ENCODE peak calls at places on chromosome 21, in six cellular contexts. Z is iPS DF 6.9, V is neural progenitor cell, X is astrocyte of the cerebellum, S is neuronal stem cell, L is small intestine. R is an unnamed sample.

GRCh38 chr21:40567511-40567910 is 279.4 kb downstream of the DSCAM start:
- DNase-seq in X (no peak), S (no peak), Z (no peak), V (no peak), L (no peak), R (no peak)

GRCh38 chr21:18191139-18191538 is 53.5 kb upstream of the CHODL start:
- DNase-seq in Z (no peak), L (no peak), S (no peak), X (no peak), V (no peak), R (no peak)

GRCh38 chr21:15397258-15397657 is 332.5 kb upstream of the NRIP1 start:
- DNase-seq in L (no peak), Z (no peak), V (no peak), S (no peak), X (no peak), R (no peak)

GRCh38 chr21:46667191-46667734 is 31.8 kb downstream of the PRMT2 start:
- DNase-seq in Z (no peak), V (peak), S (no peak), X (no peak), L (no peak), R (no peak)

GRCh38 chr21:38897532-38898421 is 92.0 kb downstream of the ETS2 start:
- DNase-seq in S (no peak), L (no peak), V (no peak), Z (no peak), X (no peak), R (no peak)

GRCh38 chr21:45339430-45340405 is 52.0 kb upstream of the POFUT2 start:
- DNase-seq in X (no peak), S (no peak), V (no peak), Z (no peak), L (no peak), R (no peak)

GRCh38 chr21:14836950-14837349 is 227.8 kb downstream of the NRIP1 start:
- DNase-seq in Z (no peak), V (no peak), X (no peak), S (no peak), L (no peak), R (peak)

GRCh38 chr21:45289655-45290515 is 2.2 kb upstream of the POFUT2 start:
- DNase-seq in S (no peak), L (no peak), Z (no peak), X (no peak), V (no peak), R (no peak)

GRCh38 chr21:45365608-45366241 is 39.2 kb upstream of the COL18A1 start:
- DNase-seq in V (peak), S (no peak), X (peak), Z (no peak), L (no peak), R (no peak)

GRCh38 chr21:22900511-22900910 is 1902.3 kb downstream of the NCAM2 start:
- DNase-seq in X (no peak), Z (no peak), S (no peak), L (no peak), V (no peak), R (peak)

GRCh38 chr21:34198232-34199120 is 125.1 kb downstream of the MRPS6 start:
- DNase-seq in X (no peak), Z (no peak), L (peak), S (no peak), V (no peak), R (no peak)

GRCh38 chr21:26798856-26799751 is 46.1 kb downstream of the ADAMTS1 start:
- DNase-seq in L (no peak), V (no peak), S (no peak), Z (no peak), X (no peak), R (no peak)

GRCh38 chr21:34204021-34204420 is 130.6 kb downstream of the MRPS6 start:
- DNase-seq in X (no peak), S (no peak), L (peak), V (no peak), Z (no peak), R (no peak)

GRCh38 chr21:18495553-18495952 is 92.0 kb upstream of the TMPRSS15 start:
- DNase-seq in X (no peak), L (no peak), S (no peak), V (no peak), Z (no peak), R (no peak)

GRCh38 chr21:26127918-26128317 is 42.7 kb downstream of the APP start:
- DNase-seq in L (peak), S (no peak), V (no peak), Z (no peak), X (no peak), R (no peak)

GRCh38 chr21:44089001-44089911 is 17.9 kb upstream of the PWP2 start:
- DNase-seq in V (no peak), Z (no peak), X (no peak), L (peak), S (no peak), R (no peak)

GRCh38 chr21:44708213-44708865 is 3.0 kb downstream of the TSPEAR start:
- DNase-seq in Z (no peak), V (peak), L (no peak), S (no peak), X (no peak), R (no peak)

GRCh38 chr21:40141621-40142020 is 274.4 kb downstream of the PCP4 start:
- DNase-seq in Z (no peak), S (no peak), L (no peak), V (no peak), X (no peak), R (no peak)

GRCh38 chr21:37529649-37530048 is 163.1 kb downstream of the DYRK1A start:
- DNase-seq in V (no peak), X (no peak), Z (no peak), L (no peak), S (no peak), R (no peak)

GRCh38 chr21:37532868-37533780 is 166.6 kb downstream of the DYRK1A start:
- DNase-seq in S (no peak), V (no peak), L (peak), Z (no peak), X (no peak), R (no peak)

GRCh38 chr21:37534431-37534830 is 167.9 kb downstream of the DYRK1A start:
- DNase-seq in Z (no peak), S (no peak), L (no peak), V (no peak), X (no peak), R (no peak)

GRCh38 chr21:37530901-37531351 is 164.4 kb downstream of the DYRK1A start:
- DNase-seq in X (no peak), V (peak), Z (no peak), S (no peak), L (no peak), R (no peak)

GRCh38 chr21:37531402-37532042 is 164.9 kb downstream of the DYRK1A start:
- DNase-seq in V (peak), S (no peak), X (no peak), Z (no peak), L (no peak), R (no peak)
- H3K4me3 ChIP-seq in V (no peak), S (no peak), X (no peak), Z (no peak), L (no peak), R (no peak)

GRCh38 chr21:24428539-24429186 is 1178.6 kb downstream of the MRPL39 start:
- DNase-seq in V (no peak), L (no peak), X (no peak), S (no peak), Z (no peak), R (no peak)
- H3K4me3 ChIP-seq in V (no peak), L (no peak), X (no peak), S (no peak), Z (no peak), R (no peak)

GRCh38 chr21:16532841-16533240 is 803.1 kb downstream of the USP25 start:
- DNase-seq in V (no peak), L (no peak), X (no peak), S (no peak), Z (no peak), R (peak)

GRCh38 chr21:16535100-16535418 is 805.3 kb downstream of the USP25 start:
- DNase-seq in S (no peak), V (peak), Z (no peak), L (no peak), X (peak), R (peak)

GRCh38 chr21:16534408-16535099 is 804.8 kb downstream of the USP25 start:
- DNase-seq in L (no peak), Z (no peak), V (no peak), X (peak), S (no peak), R (peak)

GRCh38 chr21:16536661-16537359 is 807.0 kb downstream of the USP25 start:
- DNase-seq in L (no peak), X (peak), S (no peak), Z (no peak), V (no peak), R (no peak)

GRCh38 chr21:16533692-16534407 is 804.1 kb downstream of the USP25 start:
- DNase-seq in S (no peak), L (peak), X (no peak), V (no peak), Z (no peak), R (peak)
- H3K4me3 ChIP-seq in S (no peak), L (no peak), X (peak), V (no peak), Z (no peak), R (peak)

GRCh38 chr21:33185852-33186251 is 43.9 kb upstream of the IFNAR2 start:
- DNase-seq in S (no peak), Z (no peak), L (peak), X (no peak), V (no peak), R (no peak)
- H3K4me3 ChIP-seq in S (no peak), Z (no peak), L (no peak), X (no peak), V (no peak), R (no peak)

GRCh38 chr21:36321325-36322082 is 1.5 kb downstream of the MORC3 start:
- DNase-seq in X (no peak), S (peak), V (peak), Z (no peak), L (peak), R (peak)

GRCh38 chr21:36320421-36321324 is 676 bp downstream of the MORC3 start:
- DNase-seq in V (no peak), Z (no peak), L (peak), S (peak), X (no peak), R (peak)

GRCh38 chr21:36322083-36322424 is 2.1 kb downstream of the MORC3 start:
- DNase-seq in V (no peak), L (no peak), Z (no peak), S (no peak), X (no peak), R (no peak)

GRCh38 chr21:36325373-36326010 is 5.5 kb downstream of the MORC3 start:
- DNase-seq in X (no peak), L (no peak), Z (no peak), S (no peak), V (no peak), R (no peak)

GRCh38 chr21:36323032-36323431 is 3.0 kb downstream of the MORC3 start:
- DNase-seq in X (no peak), V (no peak), S (no peak), Z (no peak), L (no peak), R (no peak)
- H3K4me3 ChIP-seq in X (no peak), V (no peak), S (no peak), Z (no peak), L (no peak), R (no peak)

DNA sequence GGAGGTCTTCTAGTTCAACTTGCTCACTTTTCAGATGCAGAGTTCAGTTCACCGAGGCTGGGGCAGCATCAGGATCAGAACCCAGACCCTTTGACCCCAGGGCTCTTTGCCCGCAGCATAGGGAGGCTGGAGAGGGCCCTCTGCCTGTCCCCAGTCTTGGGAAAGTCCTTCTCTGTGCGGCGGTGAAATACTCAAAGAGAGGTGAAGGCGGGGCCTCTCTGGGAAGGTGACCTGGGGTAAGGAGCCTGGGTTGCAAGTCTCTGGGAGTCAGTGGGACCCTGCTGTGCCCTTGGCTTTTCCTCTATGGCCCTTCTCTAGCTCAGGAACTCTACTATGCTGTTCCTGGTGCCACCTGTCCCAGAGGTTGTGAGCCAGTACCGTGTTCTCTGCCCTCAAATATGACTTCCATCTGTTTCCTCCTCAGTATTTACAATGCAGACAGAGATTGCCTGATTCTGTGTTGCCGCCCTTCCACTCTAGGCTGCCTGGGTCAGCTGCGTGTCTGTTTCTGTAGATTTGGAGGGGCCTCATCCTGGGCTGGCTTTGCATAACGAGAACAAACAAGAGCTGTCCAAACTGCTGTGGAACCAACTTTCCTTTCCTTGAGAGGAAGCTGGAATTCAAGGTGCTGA is 18.7 kb upstream of the ZBTB21 start:
- DNase-seq in L (peak), X (no peak), Z (no peak), S (no peak), V (no peak), R (no peak)
- H3K4me3 ChIP-seq in L (no peak), X (no peak), Z (no peak), S (no peak), V (no peak), R (no peak)

DNA sequence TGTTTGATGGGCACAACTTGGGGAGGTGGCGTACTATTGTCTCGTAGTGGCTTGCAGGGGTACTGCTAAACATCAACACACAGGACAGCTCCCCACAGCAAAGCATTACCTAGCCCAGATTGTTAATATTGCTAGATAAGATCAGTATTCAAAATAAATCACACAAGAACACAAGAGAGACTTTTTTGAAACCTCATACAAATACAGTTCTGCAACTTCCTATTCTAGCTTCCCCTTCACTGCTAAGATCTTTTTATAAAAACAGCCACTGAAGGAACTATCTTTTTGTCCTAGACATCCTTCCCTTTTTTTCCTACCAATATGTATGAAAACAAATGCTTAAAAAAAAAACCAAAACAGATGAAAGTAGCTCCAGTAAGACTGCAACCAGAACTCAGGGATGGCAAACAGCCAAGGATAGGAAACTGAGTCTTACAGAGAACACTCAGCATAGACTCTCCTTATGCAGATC is 137.8 kb upstream of the KRTAP19-8 start:
- DNase-seq in X (no peak), Z (no peak), S (no peak), L (no peak), V (no peak), R (no peak)
- H3K4me3 ChIP-seq in X (no peak), Z (no peak), S (no peak), L (no peak), V (no peak), R (no peak)

GRCh38 chr21:21845901-21846396 is 847.7 kb downstream of the NCAM2 start:
- DNase-seq in X (no peak), L (no peak), V (no peak), S (no peak), Z (no peak), R (no peak)

GRCh38 chr21:21851657-21852056 is 853.4 kb downstream of the NCAM2 start:
- DNase-seq in L (no peak), X (no peak), S (no peak), V (no peak), Z (no peak), R (no peak)

DNA sequence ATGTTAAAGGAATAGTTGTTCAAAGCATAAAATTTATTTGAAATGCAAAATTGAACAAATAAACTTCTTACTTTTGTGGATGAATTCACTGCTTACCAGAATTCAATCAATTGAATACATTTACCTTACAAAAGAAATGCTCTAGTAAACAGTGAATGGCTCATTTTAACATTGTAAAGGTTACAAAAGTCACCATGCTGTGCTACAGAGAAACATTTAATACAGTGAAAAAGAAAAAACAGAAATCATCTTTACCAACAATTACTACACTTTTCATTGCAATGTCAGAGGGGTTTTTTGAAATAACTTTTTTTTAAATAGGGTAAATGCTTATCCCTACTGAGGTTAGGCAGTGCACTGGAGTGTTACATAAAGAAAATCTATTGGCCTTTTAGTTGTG is 853.0 kb downstream of the NCAM2 start:
- DNase-seq in Z (no peak), L (no peak), X (no peak), V (no peak), S (no peak), R (no peak)
- H3K4me3 ChIP-seq in Z (no peak), L (no peak), X (no peak), V (no peak), S (no peak), R (no peak)

GRCh38 chr21:29233611-29234540 is 64.8 kb upstream of the BACH1 start:
- DNase-seq in X (no peak), V (peak), L (no peak), Z (no peak), S (no peak), R (no peak)

GRCh38 chr21:29232601-29233541 is 65.9 kb upstream of the BACH1 start:
- DNase-seq in S (no peak), X (no peak), Z (no peak), V (no peak), L (no peak), R (peak)

GRCh38 chr21:29237110-29238051 is 61.3 kb upstream of the BACH1 start:
- DNase-seq in S (peak), Z (no peak), V (peak), L (no peak), X (no peak), R (peak)

GRCh38 chr21:29238052-29238966 is 60.4 kb upstream of the BACH1 start:
- DNase-seq in Z (no peak), V (no peak), S (no peak), L (no peak), X (no peak), R (peak)

GRCh38 chr21:29235714-29236197 is 63.0 kb upstream of the BACH1 start:
- DNase-seq in L (no peak), V (no peak), S (no peak), Z (no peak), X (no peak), R (no peak)
- H3K4me3 ChIP-seq in L (no peak), V (no peak), S (no peak), Z (no peak), X (no peak), R (no peak)

R was measured in skeletal muscle cell.